ENCODE peak calls at places on chromosomes 6 and 20, in ten cellular contexts. K is pons; A is HT-29; W is Daoy; F is activated naive CD4-positive, alpha-beta T cell treated with anti-CD3 and anti-CD28 coated beads, Interleukin-2, amount 50 U/mL, for 72 hours; I is keratinocyte; Z is left lung; P is nucleus accumbens; H is prostate gland; O is NAMALWA. R is an unnamed sample.

GRCh38 chr6:11711644-11711993 is 67.0 kb downstream of the ADTRP start:
- DNase-seq in K (no peak), A (no peak), W (no peak), F (peak), I (no peak), Z (no peak), P (no peak), H (no peak), O (no peak), R (no peak)

GRCh38 chr6:69732640-69733039 is 64.2 kb downstream of the LMBRD1 start:
- DNase-seq in K (peak), A (peak), W (no peak), F (no peak), I (no peak), Z (no peak), P (no peak), H (no peak), O (peak), R (no peak)

GRCh38 chr6:148195511-148195910 is 147.1 kb upstream of the SASH1 start:
- DNase-seq in K (no peak), A (no peak), W (no peak), F (no peak), I (no peak), Z (no peak), P (no peak), H (no peak), O (no peak), R (no peak)

GRCh38 chr6:152189736-152190135 is 382.3 kb downstream of the ESR1 start:
- DNase-seq in K (no peak), A (no peak), W (no peak), F (no peak), I (no peak), Z (no peak), P (no peak), H (no peak), O (no peak), R (no peak)

GRCh38 chr6:148247386-148248063 is 95.1 kb upstream of the SASH1 start:
- DNase-seq in K (no peak), A (no peak), W (no peak), F (no peak), I (no peak), Z (no peak), P (no peak), H (no peak), O (no peak), R (no peak)

GRCh38 chr6:154463573-154464419 is 46.7 kb downstream of the CNKSR3 start:
- DNase-seq in K (no peak), A (no peak), W (no peak), F (no peak), I (no peak), Z (no peak), P (no peak), H (no peak), O (no peak), R (no peak)

GRCh38 chr6:14440891-14441358 is 323.4 kb downstream of the CD83 start:
- DNase-seq in K (no peak), A (no peak), W (no peak), F (no peak), I (no peak), Z (no peak), P (no peak), H (no peak), O (no peak), R (no peak)

GRCh38 chr20:19463597-19463996 is 251.2 kb downstream of the SLC24A3 start:
- DNase-seq in K (no peak), A (no peak), W (no peak), F (no peak), I (no peak), Z (no peak), P (no peak), H (no peak), O (no peak), R (no peak)

GRCh38 chr6:16511723-16512584 is 249.3 kb downstream of the ATXN1 start:
- DNase-seq in K (no peak), A (no peak), W (peak), F (peak), I (no peak), Z (no peak), P (no peak), H (no peak), O (peak), R (no peak)

GRCh38 chr6:165714907-165715306 is 51.9 kb upstream of the PDE10A start:
- DNase-seq in K (no peak), A (no peak), W (no peak), F (no peak), I (no peak), Z (no peak), P (no peak), H (no peak), O (no peak), R (no peak)

GRCh38 chr6:48109902-48110301 is 1.1 kb downstream of the PTCHD4 start:
- DNase-seq in K (peak), A (no peak), W (no peak), F (no peak), I (no peak), Z (no peak), P (no peak), H (peak), O (no peak), R (no peak)

GRCh38 chr6:121865811-121866210 is 430.4 kb downstream of the GJA1 start:
- DNase-seq in K (no peak), A (no peak), W (no peak), F (no peak), I (no peak), Z (no peak), P (no peak), H (no peak), O (no peak), R (no peak)

GRCh38 chr6:13729891-13730290 is 18.3 kb upstream of the RANBP9 start:
- DNase-seq in K (no peak), A (no peak), W (peak), F (no peak), I (peak), Z (no peak), P (no peak), H (no peak), O (no peak), R (no peak)

GRCh38 chr20:62772994-62773858 is 23.0 kb upstream of the MRGBP start:
- DNase-seq in K (no peak), A (no peak), W (peak), F (no peak), I (no peak), Z (no peak), P (no peak), H (no peak), O (no peak), R (no peak)

GRCh38 chr6:2899596-2899995 is 3.5 kb downstream of the SERPINB9 start:
- DNase-seq in K (no peak), A (no peak), W (no peak), F (peak), I (no peak), Z (no peak), P (no peak), H (no peak), O (no peak), R (no peak)

GRCh38 chr6:146357578-146358340 is 185.9 kb upstream of the RAB32 start:
- DNase-seq in K (peak), A (no peak), W (peak), F (no peak), I (peak), Z (no peak), P (no peak), H (no peak), O (no peak), R (peak)

GRCh38 chr6:105235155-105235554 is 55.3 kb upstream of the POPDC3 start:
- DNase-seq in K (no peak), A (no peak), W (no peak), F (no peak), I (no peak), Z (no peak), P (no peak), H (no peak), O (no peak), R (no peak)

GRCh38 chr20:62451970-62452369 is 23.8 kb downstream of the GATA5 start:
- DNase-seq in K (no peak), A (no peak), W (no peak), F (no peak), I (no peak), Z (no peak), P (no peak), H (no peak), O (no peak), R (no peak)

GRCh38 chr6:20572940-20573339 is 38.7 kb downstream of the CDKAL1 start:
- DNase-seq in K (no peak), A (no peak), W (no peak), F (no peak), I (no peak), Z (no peak), P (no peak), H (no peak), O (no peak), R (peak)

GRCh38 chr6:157550114-157550989 is 169.4 kb downstream of the ZDHHC14 start:
- DNase-seq in K (no peak), A (no peak), W (no peak), F (no peak), I (no peak), Z (no peak), P (no peak), H (no peak), O (no peak), R (no peak)

GRCh38 chr6:158706369-158706982 is 56.6 kb downstream of the SYTL3 start:
- DNase-seq in K (no peak), A (peak), W (peak), F (no peak), I (no peak), Z (no peak), P (no peak), H (peak), O (peak), R (no peak)

GRCh38 chr20:16612708-16613107 is 39.5 kb upstream of the KIF16B start:
- DNase-seq in K (no peak), A (no peak), W (no peak), F (no peak), I (no peak), Z (no peak), P (no peak), H (no peak), O (no peak), R (no peak)

GRCh38 chr6:167141667-167142432 is 15.9 kb downstream of the GPR31 start:
- DNase-seq in K (peak), A (peak), W (peak), F (peak), I (no peak), Z (peak), P (peak), H (peak), O (peak), R (no peak)

GRCh38 chr20:34062651-34063482 is 49.2 kb downstream of the EIF2S2 start:
- DNase-seq in K (no peak), A (no peak), W (no peak), F (no peak), I (peak), Z (no peak), P (no peak), H (no peak), O (no peak), R (no peak)

GRCh38 chr6:31767096-31767645 is 4.7 kb downstream of the SAPCD1 start:
- DNase-seq in K (no peak), A (no peak), W (no peak), F (no peak), I (no peak), Z (no peak), P (no peak), H (no peak), O (no peak), R (no peak)

GRCh38 chr6:52635049-52635577 is 35.8 kb upstream of the TMEM14A start:
- DNase-seq in K (no peak), A (no peak), W (no peak), F (peak), I (no peak), Z (no peak), P (no peak), H (no peak), O (no peak), R (no peak)

GRCh38 chr6:137493218-137494038 is 766 bp downstream of the OLIG3 start:
- DNase-seq in K (no peak), A (no peak), W (peak), F (peak), I (no peak), Z (no peak), P (no peak), H (no peak), O (no peak), R (no peak)

GRCh38 chr6:72861935-72862432 is 240.1 kb downstream of the KCNQ5 start:
- DNase-seq in K (no peak), A (no peak), W (peak), F (no peak), I (no peak), Z (no peak), P (no peak), H (peak), O (peak), R (peak)

GRCh38 chr6:144582939-144583613 is 297.9 kb downstream of the UTRN start:
- DNase-seq in K (peak), A (no peak), W (no peak), F (peak), I (no peak), Z (peak), P (peak), H (peak), O (peak), R (no peak)

GRCh38 chr6:84847349-84848160 is 83.2 kb upstream of the TBX18 start:
- DNase-seq in K (no peak), A (no peak), W (peak), F (no peak), I (no peak), Z (no peak), P (no peak), H (no peak), O (no peak), R (no peak)

GRCh38 chr20:10578607-10579006 is 95.2 kb downstream of the JAG1 start:
- DNase-seq in K (no peak), A (peak), W (peak), F (no peak), I (peak), Z (no peak), P (no peak), H (no peak), O (no peak), R (no peak)

GRCh38 chr6:27388293-27389197 is at the start of gene ZNF391:
- DNase-seq in K (peak), A (peak), W (peak), F (peak), I (peak), Z (peak), P (peak), H (peak), O (peak), R (peak)

GRCh38 chr20:33046412-33046811 is 7.3 kb upstream of the BPIFB3 start:
- DNase-seq in K (no peak), A (no peak), W (no peak), F (no peak), I (no peak), Z (no peak), P (no peak), H (no peak), O (no peak), R (no peak)

GRCh38 chr6:83883240-83883639 is 23.8 kb downstream of the CYB5R4 start:
- DNase-seq in K (no peak), A (no peak), W (no peak), F (no peak), I (no peak), Z (no peak), P (no peak), H (no peak), O (no peak), R (no peak)

GRCh38 chr6:5152417-5152816 is 67.3 kb downstream of the PPP1R3G start:
- DNase-seq in K (no peak), A (no peak), W (no peak), F (no peak), I (no peak), Z (no peak), P (no peak), H (no peak), O (no peak), R (no peak)

R was measured in pulmonary artery endothelial cell.